ENCODE peak calls at places on chromosomes 5 and 9, in six cellular contexts. One of them, this sample, is unnamed.

GRCh38 chr5:130773813-130774212 is 391.2 kb downstream of the HINT1 start:
- DNase-seq in upper lobe of right lung: no peak
- DNase-seq in HCT116: peak; percentile 83
- DNase-seq in CD4-positive, CD25-positive, alpha-beta regulatory T cell: no peak
- DNase-seq in substantia nigra: no peak
- DNase-seq in gastrocnemius medialis: no peak
- DNase-seq in this sample: no peak

GRCh38 chr9:137945581-137945980 is 68.0 kb downstream of the CACNA1B start:
- DNase-seq in upper lobe of right lung: no peak
- DNase-seq in HCT116: no peak
- DNase-seq in CD4-positive, CD25-positive, alpha-beta regulatory T cell: no peak
- DNase-seq in substantia nigra: no peak
- DNase-seq in gastrocnemius medialis: no peak
- DNase-seq in this sample: no peak

GRCh38 chr5:137402436-137403187 is 96.5 kb downstream of the SPOCK1 start:
- DNase-seq in upper lobe of right lung: no peak
- DNase-seq in HCT116: no peak
- DNase-seq in CD4-positive, CD25-positive, alpha-beta regulatory T cell: no peak
- DNase-seq in substantia nigra: no peak
- DNase-seq in gastrocnemius medialis: no peak
- DNase-seq in this sample: no peak

GRCh38 chr5:151085517-151086031 is 4.7 kb upstream of the TNIP1 start:
- DNase-seq in upper lobe of right lung: peak; percentile 79
- DNase-seq in HCT116: no peak
- DNase-seq in CD4-positive, CD25-positive, alpha-beta regulatory T cell: peak; percentile 65
- DNase-seq in substantia nigra: no peak
- DNase-seq in gastrocnemius medialis: peak; percentile 50
- DNase-seq in this sample: no peak

GRCh38 chr5:91408710-91409109 is 25.6 kb upstream of the ARRDC3 start:
- DNase-seq in upper lobe of right lung: no peak
- DNase-seq in HCT116: no peak
- DNase-seq in CD4-positive, CD25-positive, alpha-beta regulatory T cell: no peak
- DNase-seq in substantia nigra: no peak
- DNase-seq in gastrocnemius medialis: no peak
- DNase-seq in this sample: no peak

GRCh38 chr9:120663380-120663779 is 50.9 kb downstream of the MEGF9 start:
- DNase-seq in upper lobe of right lung: no peak
- DNase-seq in HCT116: no peak
- DNase-seq in CD4-positive, CD25-positive, alpha-beta regulatory T cell: no peak
- DNase-seq in substantia nigra: no peak
- DNase-seq in gastrocnemius medialis: no peak
- DNase-seq in this sample: no peak

GRCh38 chr5:8329773-8330172 is 460.8 kb downstream of the MTRR start:
- DNase-seq in upper lobe of right lung: no peak
- DNase-seq in HCT116: no peak
- DNase-seq in CD4-positive, CD25-positive, alpha-beta regulatory T cell: no peak
- DNase-seq in substantia nigra: no peak
- DNase-seq in gastrocnemius medialis: no peak
- DNase-seq in this sample: no peak

GRCh38 chr5:9425710-9426109 is 120.2 kb downstream of the SEMA5A start:
- DNase-seq in upper lobe of right lung: no peak
- DNase-seq in HCT116: no peak
- DNase-seq in CD4-positive, CD25-positive, alpha-beta regulatory T cell: no peak
- DNase-seq in substantia nigra: no peak
- DNase-seq in gastrocnemius medialis: no peak
- DNase-seq in this sample: no peak

GRCh38 chr9:108101410-108101809 is 611.8 kb upstream of the KLF4 start:
- DNase-seq in upper lobe of right lung: no peak
- DNase-seq in HCT116: no peak
- DNase-seq in CD4-positive, CD25-positive, alpha-beta regulatory T cell: no peak
- DNase-seq in substantia nigra: no peak
- DNase-seq in gastrocnemius medialis: no peak
- DNase-seq in this sample: no peak

GRCh38 chr5:134813407-134813806 is 32.4 kb upstream of the C5orf24 start:
- DNase-seq in upper lobe of right lung: no peak
- DNase-seq in HCT116: no peak
- DNase-seq in CD4-positive, CD25-positive, alpha-beta regulatory T cell: no peak
- DNase-seq in substantia nigra: no peak
- DNase-seq in gastrocnemius medialis: no peak
- DNase-seq in this sample: no peak

GRCh38 chr9:27151693-27152397 is 42.8 kb downstream of the TEK start:
- DNase-seq in upper lobe of right lung: no peak
- DNase-seq in HCT116: no peak
- DNase-seq in CD4-positive, CD25-positive, alpha-beta regulatory T cell: no peak
- DNase-seq in substantia nigra: no peak
- DNase-seq in gastrocnemius medialis: no peak
- DNase-seq in this sample: no peak

GRCh38 chr5:131640043-131640856 is 5.2 kb upstream of the RAPGEF6 start:
- DNase-seq in upper lobe of right lung: no peak
- DNase-seq in HCT116: no peak
- DNase-seq in CD4-positive, CD25-positive, alpha-beta regulatory T cell: peak; percentile 6
- DNase-seq in substantia nigra: no peak
- DNase-seq in gastrocnemius medialis: no peak
- DNase-seq in this sample: no peak

GRCh38 chr9:68595868-68596267 is 55.2 kb upstream of the TMEM252 start:
- DNase-seq in upper lobe of right lung: no peak
- DNase-seq in HCT116: no peak
- DNase-seq in CD4-positive, CD25-positive, alpha-beta regulatory T cell: no peak
- DNase-seq in substantia nigra: no peak
- DNase-seq in gastrocnemius medialis: no peak
- DNase-seq in this sample: no peak

GRCh38 chr5:44663991-44664710 is 144.6 kb upstream of the MRPS30 start:
- DNase-seq in upper lobe of right lung: peak; percentile 51
- DNase-seq in HCT116: no peak
- DNase-seq in CD4-positive, CD25-positive, alpha-beta regulatory T cell: no peak
- DNase-seq in substantia nigra: no peak
- DNase-seq in gastrocnemius medialis: no peak
- DNase-seq in this sample: no peak

GRCh38 chr5:137712268-137712667 is 23.6 kb downstream of the KLHL3 start:
- DNase-seq in upper lobe of right lung: no peak
- DNase-seq in HCT116: no peak
- DNase-seq in CD4-positive, CD25-positive, alpha-beta regulatory T cell: no peak
- DNase-seq in substantia nigra: no peak
- DNase-seq in gastrocnemius medialis: no peak
- DNase-seq in this sample: no peak

GRCh38 chr9:17116400-17116837 is 18.4 kb upstream of the CNTLN start:
- DNase-seq in upper lobe of right lung: no peak
- DNase-seq in HCT116: peak; percentile 19
- DNase-seq in CD4-positive, CD25-positive, alpha-beta regulatory T cell: no peak
- DNase-seq in substantia nigra: no peak
- DNase-seq in gastrocnemius medialis: no peak
- DNase-seq in this sample: no peak

GRCh38 chr5:138725885-138726457 is 27.3 kb upstream of the CTNNA1 start:
- DNase-seq in upper lobe of right lung: no peak
- DNase-seq in HCT116: no peak
- DNase-seq in CD4-positive, CD25-positive, alpha-beta regulatory T cell: no peak
- DNase-seq in substantia nigra: no peak
- DNase-seq in gastrocnemius medialis: no peak
- DNase-seq in this sample: peak; percentile 6

GRCh38 chr5:1526681-1527131 is 2.9 kb upstream of the LPCAT1 start:
- DNase-seq in upper lobe of right lung: peak; percentile 52
- DNase-seq in HCT116: no peak
- DNase-seq in CD4-positive, CD25-positive, alpha-beta regulatory T cell: no peak
- DNase-seq in substantia nigra: no peak
- DNase-seq in gastrocnemius medialis: peak; percentile 8
- DNase-seq in this sample: no peak

GRCh38 chr5:1526151-1526631 is 2.4 kb upstream of the LPCAT1 start:
- DNase-seq in upper lobe of right lung: peak; percentile 53
- DNase-seq in HCT116: no peak
- DNase-seq in CD4-positive, CD25-positive, alpha-beta regulatory T cell: no peak
- DNase-seq in substantia nigra: no peak
- DNase-seq in gastrocnemius medialis: peak; percentile 6
- DNase-seq in this sample: no peak

GRCh38 chr5:1524799-1525623 is 1.3 kb upstream of the LPCAT1 start:
- DNase-seq in upper lobe of right lung: peak; percentile 67
- DNase-seq in HCT116: no peak
- DNase-seq in CD4-positive, CD25-positive, alpha-beta regulatory T cell: no peak
- DNase-seq in substantia nigra: no peak
- DNase-seq in gastrocnemius medialis: peak; percentile 11
- DNase-seq in this sample: no peak

GRCh38 chr5:1524481-1524798 is 680 bp upstream of the LPCAT1 start:
- DNase-seq in upper lobe of right lung: no peak
- DNase-seq in HCT116: no peak
- DNase-seq in CD4-positive, CD25-positive, alpha-beta regulatory T cell: no peak
- DNase-seq in substantia nigra: no peak
- DNase-seq in gastrocnemius medialis: no peak
- DNase-seq in this sample: no peak

GRCh38 chr5:1525624-1525985 is 1.8 kb upstream of the LPCAT1 start:
- DNase-seq in upper lobe of right lung: peak; percentile 32
- DNase-seq in HCT116: no peak
- DNase-seq in CD4-positive, CD25-positive, alpha-beta regulatory T cell: no peak
- DNase-seq in substantia nigra: no peak
- DNase-seq in gastrocnemius medialis: no peak
- DNase-seq in this sample: no peak
- H3K27ac ChIP-seq in upper lobe of right lung: no peak overlapping the region
- H3K27ac ChIP-seq in HCT116: no peak overlapping the region
- H3K27ac ChIP-seq in CD4-positive, CD25-positive, alpha-beta regulatory T cell: no peak overlapping the region
- H3K27ac ChIP-seq in substantia nigra: no peak overlapping the region
- H3K27ac ChIP-seq in gastrocnemius medialis: no peak overlapping the region
- H3K27ac ChIP-seq in this sample: no peak overlapping the region

DNA sequence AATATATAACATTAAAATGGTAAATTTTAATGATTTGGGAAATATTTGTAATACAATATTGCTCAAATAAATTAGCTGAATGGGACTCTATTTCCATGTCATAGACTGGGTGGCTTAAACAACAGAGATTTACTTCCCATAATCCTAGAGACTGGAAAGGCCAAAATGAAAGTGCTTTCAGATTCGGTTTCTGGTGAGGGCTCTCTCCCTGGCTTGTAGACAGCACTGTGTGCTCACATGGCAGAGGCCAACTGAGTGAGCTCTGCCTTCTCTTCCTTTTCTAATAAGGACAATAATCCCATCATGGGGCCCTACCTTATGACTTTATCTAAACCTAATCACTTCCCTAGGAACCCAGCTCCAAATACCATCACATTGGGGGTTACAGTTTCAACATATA is 196.2 kb downstream of the MARCHF11 start:
- DNase-seq in upper lobe of right lung: no peak
- DNase-seq in HCT116: no peak
- DNase-seq in CD4-positive, CD25-positive, alpha-beta regulatory T cell: no peak
- DNase-seq in substantia nigra: no peak
- DNase-seq in gastrocnemius medialis: no peak
- DNase-seq in this sample: no peak
- H3K27ac ChIP-seq in upper lobe of right lung: no peak overlapping the region
- H3K27ac ChIP-seq in HCT116: no peak overlapping the region
- H3K27ac ChIP-seq in CD4-positive, CD25-positive, alpha-beta regulatory T cell: no peak overlapping the region
- H3K27ac ChIP-seq in substantia nigra: no peak overlapping the region
- H3K27ac ChIP-seq in gastrocnemius medialis: no peak overlapping the region
- H3K27ac ChIP-seq in this sample: no peak overlapping the region

DNA sequence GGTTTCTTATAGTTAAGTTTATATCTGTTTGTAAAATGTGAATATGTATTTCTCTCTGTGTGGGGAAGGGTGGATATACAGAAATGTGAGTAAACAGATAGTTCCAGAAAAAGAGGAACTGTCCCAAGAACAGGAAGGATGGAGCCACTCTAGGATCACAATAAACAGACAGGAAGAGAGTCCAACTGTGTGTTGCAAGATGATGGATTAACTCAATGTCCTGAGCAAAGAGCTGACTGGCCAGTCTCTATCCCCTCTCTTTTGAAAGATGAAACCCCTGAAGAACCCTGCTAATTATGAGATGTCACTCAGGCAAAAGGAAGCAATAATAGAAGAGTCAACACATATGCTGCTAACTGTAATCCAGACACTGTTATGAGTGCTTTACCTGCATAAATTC is 202.7 kb downstream of the SEMA6A start:
- DNase-seq in upper lobe of right lung: no peak
- DNase-seq in HCT116: no peak
- DNase-seq in CD4-positive, CD25-positive, alpha-beta regulatory T cell: no peak
- DNase-seq in substantia nigra: no peak
- DNase-seq in gastrocnemius medialis: no peak
- DNase-seq in this sample: no peak
- H3K27ac ChIP-seq in upper lobe of right lung: peak overlapping the region; percentile 53
- H3K27ac ChIP-seq in HCT116: no peak overlapping the region
- H3K27ac ChIP-seq in CD4-positive, CD25-positive, alpha-beta regulatory T cell: no peak overlapping the region
- H3K27ac ChIP-seq in substantia nigra: no peak overlapping the region
- H3K27ac ChIP-seq in gastrocnemius medialis: peak overlapping the region; percentile 64
- H3K27ac ChIP-seq in this sample: no peak overlapping the region

GRCh38 chr9:69715825-69716224 is 43.7 kb upstream of the APBA1 start:
- DNase-seq in upper lobe of right lung: no peak
- DNase-seq in HCT116: no peak
- DNase-seq in CD4-positive, CD25-positive, alpha-beta regulatory T cell: no peak
- DNase-seq in substantia nigra: no peak
- DNase-seq in gastrocnemius medialis: no peak
- DNase-seq in this sample: no peak
- H3K27ac ChIP-seq in upper lobe of right lung: no peak overlapping the region
- H3K27ac ChIP-seq in HCT116: no peak overlapping the region
- H3K27ac ChIP-seq in CD4-positive, CD25-positive, alpha-beta regulatory T cell: no peak overlapping the region
- H3K27ac ChIP-seq in substantia nigra: no peak overlapping the region
- H3K27ac ChIP-seq in gastrocnemius medialis: no peak overlapping the region
- H3K27ac ChIP-seq in this sample: no peak overlapping the region

GRCh38 chr9:96554801-96555566 is 64.7 kb downstream of the CDC14B start:
- DNase-seq in upper lobe of right lung: no peak
- DNase-seq in HCT116: no peak
- DNase-seq in CD4-positive, CD25-positive, alpha-beta regulatory T cell: no peak
- DNase-seq in substantia nigra: no peak
- DNase-seq in gastrocnemius medialis: no peak
- DNase-seq in this sample: no peak
- H3K27ac ChIP-seq in upper lobe of right lung: no peak overlapping the region
- H3K27ac ChIP-seq in HCT116: no peak overlapping the region
- H3K27ac ChIP-seq in CD4-positive, CD25-positive, alpha-beta regulatory T cell: no peak overlapping the region
- H3K27ac ChIP-seq in substantia nigra: peak overlapping the region; percentile 59
- H3K27ac ChIP-seq in gastrocnemius medialis: no peak overlapping the region
- H3K27ac ChIP-seq in this sample: peak overlapping the region; percentile 92

GRCh38 chr9:92738661-92739081 is 26.0 kb downstream of the BICD2 start:
- DNase-seq in upper lobe of right lung: peak; percentile 62
- DNase-seq in HCT116: no peak
- DNase-seq in CD4-positive, CD25-positive, alpha-beta regulatory T cell: no peak
- DNase-seq in substantia nigra: peak; percentile 8
- DNase-seq in gastrocnemius medialis: no peak
- DNase-seq in this sample: no peak
- H3K27ac ChIP-seq in upper lobe of right lung: no peak overlapping the region
- H3K27ac ChIP-seq in HCT116: no peak overlapping the region
- H3K27ac ChIP-seq in CD4-positive, CD25-positive, alpha-beta regulatory T cell: no peak overlapping the region
- H3K27ac ChIP-seq in substantia nigra: no peak overlapping the region
- H3K27ac ChIP-seq in gastrocnemius medialis: no peak overlapping the region
- H3K27ac ChIP-seq in this sample: no peak overlapping the region

DNA sequence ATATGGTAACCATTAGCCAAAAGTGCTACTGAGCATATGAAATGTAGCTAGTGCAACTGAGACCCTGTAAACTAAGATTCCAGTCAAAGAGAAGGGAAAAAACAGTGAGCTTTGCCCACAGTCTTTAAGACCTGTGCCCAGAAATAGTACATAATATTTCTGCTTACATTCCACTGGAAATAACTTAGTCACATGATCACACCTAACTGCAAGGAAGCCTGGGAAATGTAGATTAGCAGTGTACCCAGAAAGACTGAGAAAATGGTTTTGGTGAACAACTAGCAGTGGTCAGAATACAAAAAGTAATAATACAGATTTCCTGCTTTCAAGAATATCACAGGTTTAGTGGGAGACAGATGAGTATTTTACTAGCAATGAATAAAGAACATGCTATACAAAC is 2.5 kb upstream of the CPLANE1 start:
- DNase-seq in upper lobe of right lung: no peak
- DNase-seq in HCT116: no peak
- DNase-seq in CD4-positive, CD25-positive, alpha-beta regulatory T cell: no peak
- DNase-seq in substantia nigra: no peak
- DNase-seq in gastrocnemius medialis: no peak
- DNase-seq in this sample: no peak
- H3K27ac ChIP-seq in upper lobe of right lung: no peak overlapping the region
- H3K27ac ChIP-seq in HCT116: no peak overlapping the region
- H3K27ac ChIP-seq in CD4-positive, CD25-positive, alpha-beta regulatory T cell: no peak overlapping the region
- H3K27ac ChIP-seq in substantia nigra: no peak overlapping the region
- H3K27ac ChIP-seq in gastrocnemius medialis: no peak overlapping the region
- H3K27ac ChIP-seq in this sample: no peak overlapping the region

This sample was measured in tibial nerve.